ENCODE peak calls at places on chromosomes 6 and 20, in eight cellular contexts. T is RWPE1, O is fibroblast of lung, U is cardiac muscle cell, M is fibroblast of mammary gland, V is testis, N is AG10803, R is fibroblast of the aortic adventitia. G is an unnamed sample.

GRCh38 chr6:27031302-27031701 is 216.2 kb upstream of the PRSS16 start:
- DNase-seq in T (peak; percentile 55), O (peak; percentile 8), U (no peak), M (peak; percentile 22), V (no peak), N (no peak), R (no peak), G (no peak)

GRCh38 chr6:89034586-89035251 is 45.8 kb upstream of the PNRC1 start:
- DNase-seq in T (peak; percentile 24), O (peak; percentile 65), U (no peak), M (peak; percentile 99), V (peak; percentile 32), N (peak; percentile 90), R (peak; percentile 96), G (no peak)

GRCh38 chr6:93036835-93037234 is 382.5 kb downstream of the EPHA7 start:
- DNase-seq in T (no peak), O (peak; percentile 14), U (peak; percentile 39), M (no peak), V (peak; percentile 22), N (no peak), R (peak; percentile 5), G (no peak)

GRCh38 chr6:2687456-2687855 is 63.3 kb downstream of the MYLK4 start:
- DNase-seq in T (no peak), O (peak; percentile 20), U (no peak), M (peak; percentile 18), V (no peak), N (no peak), R (no peak), G (no peak)

GRCh38 chr6:18724056-18724455 is 336.9 kb downstream of the RNF144B start:
- DNase-seq in T (no peak), O (no peak), U (no peak), M (no peak), V (no peak), N (no peak), R (no peak), G (no peak)

GRCh38 chr6:110399219-110400071 is 15.9 kb downstream of the DDO start:
- DNase-seq in T (no peak), O (no peak), U (no peak), M (no peak), V (peak; percentile 32), N (no peak), R (no peak), G (no peak)

GRCh38 chr20:25283221-25283951 is 35.5 kb downstream of the PYGB start:
- DNase-seq in T (no peak), O (no peak), U (no peak), M (no peak), V (no peak), N (no peak), R (no peak), G (no peak)

GRCh38 chr20:10508468-10509251 is 73.6 kb downstream of the SLX4IP start:
- DNase-seq in T (no peak), O (peak; percentile 76), U (no peak), M (peak; percentile 89), V (peak; percentile 58), N (peak; percentile 72), R (peak; percentile 80), G (no peak)

GRCh38 chr20:9068232-9068781 is 580 bp upstream of the PLCB4 start:
- DNase-seq in T (peak; percentile 28), O (peak; percentile 56), U (peak; percentile 87), M (no peak), V (peak; percentile 51), N (peak; percentile 50), R (no peak), G (peak; percentile 67)

GRCh38 chr6:77040566-77041195 is 422.6 kb downstream of the HTR1B start:
- DNase-seq in T (peak; percentile 1), O (peak; percentile 18), U (no peak), M (peak; percentile 67), V (no peak), N (peak; percentile 21), R (peak; percentile 23), G (no peak)

GRCh38 chr6:166541366-166541765 is 45.1 kb downstream of the RAMACL start:
- DNase-seq in T (no peak), O (no peak), U (no peak), M (no peak), V (no peak), N (no peak), R (no peak), G (no peak)

GRCh38 chr6:167825759-167826229 is 917 bp upstream of the AFDN start:
- DNase-seq in T (peak; percentile 72), O (peak; percentile 28), U (peak; percentile 84), M (no peak), V (peak; percentile 83), N (no peak), R (no peak), G (peak; percentile 55)

GRCh38 chr6:167827588-167828324 is 1.0 kb downstream of the AFDN start:
- DNase-seq in T (peak; percentile 29), O (peak; percentile 34), U (peak; percentile 70), M (no peak), V (peak; percentile 58), N (peak; percentile 40), R (peak; percentile 37), G (peak; percentile 45)

GRCh38 chr6:167827062-167827587 is 414 bp downstream of the AFDN start:
- DNase-seq in T (peak; percentile 36), O (peak; percentile 17), U (peak; percentile 76), M (no peak), V (no peak), N (peak; percentile 16), R (no peak), G (peak; percentile 39)

GRCh38 chr6:167825059-167825758 is 1.5 kb upstream of the AFDN start:
- DNase-seq in T (no peak), O (no peak), U (no peak), M (no peak), V (peak; percentile 75), N (peak; percentile 15), R (peak; percentile 40), G (peak; percentile 14)

DNA sequence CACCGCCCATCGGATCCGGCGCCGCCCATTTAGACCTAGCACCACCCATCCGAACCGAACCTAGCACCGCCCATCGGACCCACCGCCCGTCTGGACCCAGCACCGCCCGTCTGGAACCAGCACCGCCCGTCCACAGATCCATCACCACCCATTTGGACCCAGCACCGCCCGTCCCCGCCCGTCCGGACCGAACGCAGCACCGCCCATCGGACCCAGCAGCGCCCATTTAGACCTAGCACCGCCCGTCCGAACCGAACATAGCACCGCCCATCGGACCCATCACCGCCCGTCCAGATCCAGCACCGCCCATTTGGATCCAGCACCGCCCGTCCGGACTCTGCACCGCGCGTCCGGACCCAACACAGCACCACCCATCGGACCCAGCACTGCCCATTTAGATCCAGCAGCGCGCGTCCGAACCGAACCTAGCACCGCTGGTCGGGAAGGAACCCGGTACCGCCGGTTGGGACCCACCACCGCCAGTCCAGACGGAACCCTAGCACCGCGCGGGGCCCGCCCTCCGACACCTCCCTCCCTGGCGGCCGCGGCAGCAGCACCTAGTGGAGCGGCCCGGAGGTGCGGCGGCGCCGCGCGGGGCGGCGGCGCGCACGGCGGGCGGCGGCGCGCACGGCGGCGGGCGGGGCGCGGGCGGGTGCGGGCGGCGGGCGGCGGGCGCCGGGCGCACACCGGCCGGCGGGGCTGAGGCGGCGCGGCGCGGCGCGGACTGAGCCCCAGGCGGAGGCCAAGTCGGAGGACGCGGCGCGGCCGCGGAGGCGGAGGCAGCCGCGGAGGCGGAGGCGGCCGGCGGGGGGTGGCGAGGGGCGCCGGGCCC is at the start of gene AFDN:
- DNase-seq in T (peak; percentile 73), O (peak; percentile 30), U (peak; percentile 82), M (no peak), V (peak; percentile 86), N (peak; percentile 40), R (peak; percentile 30), G (peak; percentile 50)
- TF ChIP-seq CTCF in T (peak; percentile 37), O (peak; percentile 14), U (peak; percentile 37), M (no peak), V (peak; percentile 9), N (peak; percentile 39), R (peak; percentile 53), G (peak; percentile 58)

GRCh38 chr20:37513764-37514359 is 7.2 kb upstream of the NNAT start:
- DNase-seq in T (no peak), O (no peak), U (no peak), M (no peak), V (no peak), N (no peak), R (no peak), G (no peak)
- TF ChIP-seq CTCF in T (no peak), O (no peak), U (no peak), M (no peak), V (no peak), N (no peak), R (no peak), G (no peak)

GRCh38 chr20:46057856-46058655 is 29.0 kb downstream of the SLC12A5 start:
- DNase-seq in T (peak; percentile 32), O (peak; percentile 35), U (peak; percentile 45), M (peak; percentile 49), V (no peak), N (peak; percentile 31), R (peak; percentile 34), G (peak; percentile 45)
- TF ChIP-seq CTCF in T (peak; percentile 22), O (peak; percentile 55), U (peak; percentile 61), M (peak; percentile 33), V (no peak), N (peak; percentile 50), R (peak; percentile 48), G (peak; percentile 61)

GRCh38 chr20:62003567-62004405 is 61.9 kb downstream of the TAF4 start:
- DNase-seq in T (no peak), O (no peak), U (no peak), M (no peak), V (no peak), N (no peak), R (no peak), G (no peak)
- TF ChIP-seq CTCF in T (no peak), O (no peak), U (no peak), M (no peak), V (no peak), N (no peak), R (no peak), G (no peak)

GRCh38 chr20:58388882-58389323 is at the start of gene VAPB:
- DNase-seq in T (peak; percentile 99), O (peak; percentile 92), U (peak; percentile 98), M (peak; percentile 93), V (peak; percentile 95), N (peak; percentile 96), R (peak; percentile 96), G (peak; percentile 96)
- TF ChIP-seq CTCF in T (no peak), O (no peak), U (no peak), M (no peak), V (no peak), N (no peak), R (no peak), G (no peak)

DNA sequence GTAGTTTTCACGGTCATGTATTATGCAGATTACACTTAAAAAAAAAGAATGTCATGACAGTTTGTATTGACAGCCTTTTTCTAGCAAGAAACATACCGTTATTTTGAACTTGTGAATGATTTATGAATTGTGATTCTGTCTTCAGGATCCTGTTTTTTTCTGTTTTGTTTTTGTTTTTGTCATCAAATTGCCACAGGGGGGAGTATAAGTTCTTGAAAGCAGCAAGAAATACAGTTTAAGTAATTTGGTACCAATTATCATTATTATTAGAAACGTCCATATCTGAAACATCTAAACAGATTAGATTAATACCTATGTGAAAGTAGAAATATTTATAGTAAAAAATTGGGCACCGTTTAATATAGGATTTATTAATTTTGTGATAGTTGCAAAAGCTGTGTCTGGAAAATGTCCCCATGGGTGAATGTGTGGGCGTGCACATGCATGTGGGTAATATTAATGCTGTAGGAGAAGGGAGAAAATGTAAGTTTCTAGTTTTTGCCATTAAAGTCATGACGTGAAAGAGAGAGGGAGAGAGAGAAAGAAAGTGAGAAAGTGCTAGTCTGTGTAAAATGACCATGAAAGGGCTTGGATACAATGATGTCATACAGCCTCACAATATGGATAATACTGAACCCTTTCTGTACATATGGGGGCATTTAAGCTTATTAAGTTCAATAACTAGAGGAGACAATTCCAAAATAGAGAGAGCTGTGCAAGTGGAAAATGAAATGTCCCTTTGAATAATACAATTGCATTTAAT is 9.4 kb upstream of the CCN2 start:
- DNase-seq in T (no peak), O (no peak), U (no peak), M (peak; percentile 52), V (no peak), N (peak; percentile 53), R (peak; percentile 62), G (no peak)
- TF ChIP-seq CTCF in T (no peak), O (peak; percentile 33), U (peak; percentile 39), M (peak; percentile 41), V (peak; percentile 24), N (peak; percentile 50), R (peak; percentile 39), G (peak; percentile 20)

G was measured in neural crest cell.